ENCODE peak calls at places on chromosomes 2 and 18, in eight cellular contexts. Q is astrocyte of the spinal cord, L is lung, B is HCT116, E is AG09319, A is HepG2, X is RWPE2, N is right atrium auricular region. F is an unnamed sample.

GRCh38 chr2:11103984-11104793 is 51.1 kb upstream of the SLC66A3 start:
- DNase-seq in Q (no peak), L (no peak), B (no peak), E (no peak), A (no peak), X (no peak), N (no peak), F (no peak)

GRCh38 chr2:28608061-28608828 is 112.4 kb downstream of the PLB1 start:
- DNase-seq in Q (no peak), L (no peak), B (no peak), E (no peak), A (no peak), X (no peak), N (no peak), F (no peak)

GRCh38 chr2:187542123-187542522 is 12.1 kb downstream of the TFPI start:
- DNase-seq in Q (no peak), L (no peak), B (no peak), E (no peak), A (no peak), X (no peak), N (no peak), F (no peak)

GRCh38 chr18:77263471-77263774 is 13.8 kb downstream of the GALR1 start:
- DNase-seq in Q (no peak), L (no peak), B (no peak), E (no peak), A (peak; percentile 25), X (no peak), N (no peak), F (no peak)

GRCh38 chr2:46937457-46937856 is 21.9 kb upstream of the MCFD2 start:
- DNase-seq in Q (no peak), L (no peak), B (no peak), E (no peak), A (no peak), X (no peak), N (no peak), F (no peak)

GRCh38 chr2:44949329-44950151 is 8.0 kb downstream of the SIX3 start:
- DNase-seq in Q (peak; percentile 45), L (no peak), B (no peak), E (no peak), A (no peak), X (no peak), N (no peak), F (peak; percentile 45)

GRCh38 chr2:132965469-132965868 is 295.5 kb upstream of the LYPD1 start:
- DNase-seq in Q (no peak), L (no peak), B (no peak), E (no peak), A (no peak), X (no peak), N (no peak), F (no peak)

GRCh38 chr2:191266201-191266600 is 21.0 kb downstream of the MYO1B start:
- DNase-seq in Q (no peak), L (no peak), B (no peak), E (no peak), A (no peak), X (no peak), N (no peak), F (no peak)

GRCh38 chr2:30584116-30584515 is 137.1 kb downstream of the LCLAT1 start:
- DNase-seq in Q (no peak), L (no peak), B (no peak), E (no peak), A (no peak), X (no peak), N (no peak), F (no peak)

GRCh38 chr2:51624995-51625394 is 593.1 kb upstream of the NRXN1 start:
- DNase-seq in Q (peak; percentile 22), L (no peak), B (no peak), E (no peak), A (no peak), X (no peak), N (no peak), F (no peak)

GRCh38 chr2:188046437-188046836 is 245.2 kb upstream of the GULP1 start:
- DNase-seq in Q (peak; percentile 31), L (no peak), B (no peak), E (no peak), A (no peak), X (no peak), N (no peak), F (no peak)

GRCh38 chr2:96872591-96873349 is 2.9 kb upstream of the SEMA4C start:
- DNase-seq in Q (no peak), L (no peak), B (no peak), E (no peak), A (no peak), X (no peak), N (no peak), F (no peak)

GRCh38 chr2:28399946-28400345 is 7.3 kb downstream of the FOSL2 start:
- DNase-seq in Q (no peak), L (no peak), B (no peak), E (no peak), A (no peak), X (no peak), N (no peak), F (no peak)

GRCh38 chr18:74268933-74269620 is 22.7 kb downstream of the CYB5A start:
- DNase-seq in Q (no peak), L (no peak), B (no peak), E (no peak), A (no peak), X (no peak), N (no peak), F (no peak)

GRCh38 chr2:236209535-236209934 is 41.3 kb upstream of the GBX2 start:
- DNase-seq in Q (no peak), L (no peak), B (peak; percentile 27), E (no peak), A (no peak), X (no peak), N (peak; percentile 11), F (no peak)

GRCh38 chr2:28225472-28225915 is 167.2 kb upstream of the FOSL2 start:
- DNase-seq in Q (no peak), L (no peak), B (no peak), E (no peak), A (no peak), X (no peak), N (no peak), F (no peak)

GRCh38 chr2:211512746-211513145 is 956.3 kb downstream of the CPS1 start:
- DNase-seq in Q (no peak), L (no peak), B (no peak), E (no peak), A (no peak), X (no peak), N (no peak), F (no peak)

GRCh38 chr2:168160897-168161296 is 86.5 kb downstream of the STK39 start:
- DNase-seq in Q (no peak), L (no peak), B (peak; percentile 69), E (no peak), A (peak; percentile 60), X (no peak), N (no peak), F (no peak)

GRCh38 chr2:44886409-44886808 is 55.1 kb upstream of the SIX3 start:
- DNase-seq in Q (no peak), L (no peak), B (no peak), E (no peak), A (no peak), X (no peak), N (no peak), F (no peak)

GRCh38 chr2:240000671-240001070 is 24.5 kb downstream of the NDUFA10 start:
- DNase-seq in Q (no peak), L (no peak), B (no peak), E (no peak), A (no peak), X (no peak), N (no peak), F (no peak)
- TF ChIP-seq CTCF in Q (no peak), L (no peak), B (no peak), E (no peak), A (no peak), X (no peak), N (no peak), F (no peak)

DNA sequence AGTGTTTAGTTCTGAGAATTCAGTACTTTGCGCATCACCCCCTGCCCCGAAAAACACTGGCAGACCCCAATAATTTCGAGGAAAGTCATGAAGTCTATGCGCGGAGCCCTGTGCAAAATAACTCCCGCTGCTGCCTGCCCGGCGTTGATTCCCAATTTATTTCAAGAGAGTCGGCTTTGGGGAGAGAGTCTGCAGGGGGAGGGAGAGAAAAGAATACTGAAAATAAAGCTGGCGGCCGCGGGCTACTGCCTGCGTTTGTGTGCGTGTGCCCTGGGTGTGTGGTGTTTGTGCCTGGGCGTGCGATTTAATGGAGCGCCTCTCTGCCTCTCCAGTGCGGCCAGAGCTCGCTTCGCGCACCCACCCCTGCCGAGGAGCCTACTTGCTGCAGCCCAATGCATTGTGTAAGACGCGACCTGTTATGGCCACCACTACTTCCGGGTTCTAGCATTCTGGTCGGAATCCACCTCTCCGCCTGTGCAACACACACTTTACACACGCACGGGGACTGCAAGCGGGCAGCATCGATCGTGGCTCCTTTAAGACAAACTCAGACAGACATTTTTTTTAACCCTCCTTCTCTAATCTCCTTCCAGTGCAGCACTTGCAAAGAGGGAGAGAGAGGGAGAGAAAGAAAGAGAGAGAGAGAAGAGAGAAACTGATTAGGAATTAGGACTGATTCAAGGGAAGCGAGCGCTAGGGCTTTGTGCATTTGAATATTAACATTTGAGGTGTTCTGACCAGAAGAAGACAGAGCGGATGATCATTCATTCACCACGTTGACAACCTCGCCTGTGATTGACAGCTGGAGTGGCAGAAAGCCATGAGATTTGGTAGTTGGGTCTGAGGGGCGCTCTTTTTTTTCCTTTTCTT is at the start of gene MEIS1:
- DNase-seq in Q (peak; percentile 96), L (peak; percentile 85), B (no peak), E (peak; percentile 91), A (peak; percentile 91), X (peak; percentile 95), N (peak; percentile 96), F (peak; percentile 69)
- TF ChIP-seq CTCF in Q (no peak), L (no peak), B (no peak), E (no peak), A (peak; percentile 38), X (no peak), N (no peak), F (no peak)

GRCh38 chr2:139876321-139876720 is 1096.1 kb upstream of the NXPH2 start:
- DNase-seq in Q (no peak), L (no peak), B (no peak), E (no peak), A (no peak), X (no peak), N (no peak), F (no peak)

GRCh38 chr2:139872503-139872902 is 1092.3 kb upstream of the NXPH2 start:
- DNase-seq in Q (no peak), L (no peak), B (no peak), E (no peak), A (no peak), X (no peak), N (no peak), F (no peak)

GRCh38 chr2:139867601-139868226 is 1087.5 kb upstream of the NXPH2 start:
- DNase-seq in Q (no peak), L (no peak), B (no peak), E (no peak), A (no peak), X (no peak), N (no peak), F (no peak)

GRCh38 chr2:139876964-139877363 is 1096.8 kb upstream of the NXPH2 start:
- DNase-seq in Q (no peak), L (no peak), B (no peak), E (no peak), A (no peak), X (no peak), N (no peak), F (no peak)

GRCh38 chr2:139872032-139872431 is 1091.8 kb upstream of the NXPH2 start:
- DNase-seq in Q (no peak), L (no peak), B (no peak), E (no peak), A (no peak), X (no peak), N (no peak), F (no peak)
- TF ChIP-seq CTCF in Q (no peak), L (no peak), B (no peak), E (no peak), A (no peak), X (no peak), N (no peak), F (no peak)

GRCh38 chr2:9230051-9230802 is 23.6 kb downstream of the ASAP2 start:
- DNase-seq in Q (no peak), L (no peak), B (no peak), E (no peak), A (no peak), X (no peak), N (no peak), F (no peak)
- TF ChIP-seq CTCF in Q (peak; percentile 19), L (no peak), B (no peak), E (no peak), A (no peak), X (no peak), N (no peak), F (no peak)